ENCODE peak calls at places on chromosome 10, in nine cellular contexts. N, Q, R, H, B, L, J, G and T are unnamed samples.

GRCh38 chr10:44334621-44335184 is 50.2 kb downstream of the CXCL12 start:
- DNase-seq in Q (no peak), J (no peak), B (peak), N (no peak), G (peak), L (peak), R (no peak), H (no peak), T (no peak)

GRCh38 chr10:92891885-92892705 is 43.8 kb downstream of the EXOC6 start:
- DNase-seq in G (peak), B (peak), J (no peak), H (peak), N (no peak), Q (no peak), L (peak), R (peak), T (no peak)

GRCh38 chr10:92662852-92663251 is 26.9 kb upstream of the HHEX start:
- DNase-seq in H (no peak), Q (no peak), J (no peak), L (no peak), G (no peak), B (no peak), R (no peak), N (no peak), T (no peak)

GRCh38 chr10:129419386-129419785 is 47.7 kb upstream of the MGMT start:
- DNase-seq in B (no peak), L (no peak), H (no peak), Q (no peak), R (no peak), N (no peak), G (no peak), J (no peak), T (no peak)

GRCh38 chr10:132396495-132397035 is 435 bp upstream of the PWWP2B start:
- DNase-seq in Q (peak), J (peak), B (no peak), G (no peak), N (peak), H (peak), R (peak), L (no peak), T (no peak)

GRCh38 chr10:68517188-68517587 is 10.1 kb downstream of the SLC25A16 start:
- DNase-seq in H (no peak), L (peak), R (no peak), B (no peak), N (no peak), Q (no peak), J (no peak), G (no peak), T (no peak)

GRCh38 chr10:79328737-79329504 is 18.3 kb upstream of the PPIF start:
- DNase-seq in J (no peak), L (peak), Q (no peak), B (no peak), G (peak), H (peak), N (no peak), R (no peak), T (peak)

GRCh38 chr10:112120491-112120890 is 63.1 kb downstream of the GPAM start:
- DNase-seq in R (no peak), B (no peak), G (no peak), J (no peak), L (no peak), Q (no peak), N (no peak), H (no peak), T (no peak)

GRCh38 chr10:127525686-127526085 is 23.4 kb upstream of the NPS start:
- DNase-seq in G (no peak), N (no peak), Q (no peak), L (no peak), B (no peak), H (no peak), R (no peak), J (no peak), T (no peak)

GRCh38 chr10:122034149-122034756 is 45.3 kb downstream of the TACC2 start:
- DNase-seq in G (no peak), B (no peak), R (no peak), L (peak), Q (no peak), H (no peak), N (no peak), J (no peak), T (no peak)

GRCh38 chr10:99659031-99659867 is at the start of gene ENTPD7:
- DNase-seq in B (peak), Q (peak), J (peak), R (peak), N (peak), L (peak), H (peak), G (peak), T (peak)
- TF ChIP-seq CTCF in B (no peak), Q (no peak), J (peak), R (peak), N (peak), L (peak), H (peak), G (peak), T (peak)

GRCh38 chr10:74379474-74379873 is 228.5 kb downstream of the ADK start:
- DNase-seq in G (no peak), H (no peak), Q (no peak), N (no peak), L (no peak), B (no peak), R (no peak), J (no peak), T (no peak)
- TF ChIP-seq CTCF in G (no peak), H (no peak), Q (no peak), N (no peak), L (no peak), B (no peak), R (no peak), J (no peak), T (no peak)

GRCh38 chr10:133527779-133528271 is 662 bp downstream of the CYP2E1 start:
- DNase-seq in J (no peak), R (peak), N (no peak), L (no peak), B (no peak), Q (no peak), H (no peak), G (no peak), T (no peak)

GRCh38 chr10:133528296-133528844 is 1.2 kb downstream of the CYP2E1 start:
- DNase-seq in G (no peak), N (no peak), R (no peak), H (no peak), J (no peak), Q (no peak), B (no peak), L (no peak), T (no peak)

GRCh38 chr10:133525444-133525843 is 1.7 kb upstream of the CYP2E1 start:
- DNase-seq in N (no peak), J (no peak), B (no peak), R (no peak), L (no peak), Q (no peak), H (no peak), G (no peak), T (no peak)

GRCh38 chr10:133528845-133529575 is 1.8 kb downstream of the CYP2E1 start:
- DNase-seq in Q (no peak), N (no peak), L (no peak), H (no peak), B (no peak), J (no peak), R (no peak), G (peak), T (no peak)

GRCh38 chr10:133526957-133527588 is at the start of gene CYP2E1:
- DNase-seq in B (no peak), H (no peak), N (no peak), R (no peak), L (no peak), Q (no peak), J (no peak), G (no peak), T (no peak)
- TF ChIP-seq CTCF in B (no peak), H (no peak), N (no peak), R (no peak), L (no peak), Q (no peak), J (no peak), G (no peak), T (no peak)

DNA sequence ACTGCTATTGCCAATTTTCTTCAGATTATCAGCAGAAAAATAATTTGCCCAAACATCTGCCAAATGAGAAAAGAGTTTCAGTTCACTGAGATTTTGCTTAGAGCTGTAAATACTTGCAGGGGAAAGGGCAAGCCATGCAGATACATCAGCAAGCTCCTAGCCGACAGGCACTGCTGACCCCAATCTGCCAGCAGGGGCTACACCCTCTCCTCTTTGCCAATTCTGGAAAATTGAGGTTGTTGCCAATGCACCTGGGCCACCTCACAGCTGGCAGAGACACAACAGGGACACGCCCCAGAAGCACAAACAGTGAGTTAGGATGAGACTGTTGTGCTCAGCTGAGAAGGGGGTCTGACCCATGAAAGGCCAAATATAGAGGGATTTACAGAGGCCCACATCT is 129.5 kb upstream of the MYO3A start:
- DNase-seq in G (no peak), Q (no peak), J (peak), H (no peak), L (no peak), B (no peak), N (no peak), R (no peak), T (no peak)
- TF ChIP-seq CTCF in G (no peak), Q (no peak), J (no peak), H (no peak), L (no peak), B (no peak), N (no peak), R (no peak), T (no peak)

GRCh38 chr10:75400769-75401568 is 595 bp downstream of the ZNF503 start:
- DNase-seq in N (peak), Q (peak), R (peak), L (peak), B (peak), H (peak), G (peak), J (peak), T (no peak)

GRCh38 chr10:75402486-75403143 is 1.1 kb upstream of the ZNF503 start:
- DNase-seq in H (peak), R (peak), J (peak), G (no peak), L (no peak), N (peak), B (no peak), Q (peak), T (no peak)

GRCh38 chr10:75403144-75404022 is 1.8 kb upstream of the ZNF503 start:
- DNase-seq in B (peak), H (peak), R (peak), J (peak), G (no peak), N (peak), L (no peak), Q (peak), T (no peak)

GRCh38 chr10:75400163-75400768 is 1.3 kb downstream of the ZNF503 start:
- DNase-seq in R (peak), H (peak), J (peak), G (no peak), N (no peak), Q (peak), L (no peak), B (no peak), T (no peak)

GRCh38 chr10:75401569-75402485 is at the start of gene ZNF503:
- DNase-seq in J (peak), H (peak), L (peak), Q (peak), R (peak), B (peak), N (peak), G (peak), T (peak)
- TF ChIP-seq CTCF in J (peak), H (peak), L (no peak), Q (no peak), R (peak), B (peak), N (peak), G (peak), T (peak)

GRCh38 chr10:101030492-101031127 is 319 bp downstream of the PDZD7 start:
- DNase-seq in H (no peak), J (peak), R (no peak), G (no peak), L (no peak), B (no peak), N (no peak), Q (no peak), T (no peak)

GRCh38 chr10:101031796-101032636 is 982 bp downstream of the SFXN3 start:
- DNase-seq in R (peak), G (peak), B (peak), N (peak), L (peak), Q (peak), H (peak), J (peak), T (peak)

GRCh38 chr10:101031128-101031795 is at the start of the genes PDZD7 and SFXN3:
- DNase-seq in N (peak), J (peak), Q (peak), B (peak), H (peak), R (peak), L (peak), G (peak), T (peak)

GRCh38 chr10:101028446-101029244 is 2.3 kb downstream of the PDZD7 start:
- DNase-seq in R (peak), N (no peak), G (no peak), L (no peak), Q (no peak), B (no peak), J (no peak), H (peak), T (no peak)

GRCh38 chr10:101029520-101030309 is 1.2 kb downstream of the PDZD7 start:
- DNase-seq in B (no peak), G (no peak), Q (no peak), H (no peak), L (no peak), N (no peak), R (no peak), J (peak), T (no peak)
- TF ChIP-seq CTCF in B (peak), G (peak), Q (no peak), H (no peak), L (peak), N (no peak), R (no peak), J (peak), T (no peak)

GRCh38 chr10:100185364-100186252 is at the start of gene ERLIN1:
- DNase-seq in H (peak), Q (peak), G (peak), J (peak), R (peak), L (peak), B (peak), N (peak), T (peak)
- TF ChIP-seq CTCF in H (no peak), Q (no peak), G (peak), J (peak), R (no peak), L (no peak), B (no peak), N (no peak), T (no peak)

DNA sequence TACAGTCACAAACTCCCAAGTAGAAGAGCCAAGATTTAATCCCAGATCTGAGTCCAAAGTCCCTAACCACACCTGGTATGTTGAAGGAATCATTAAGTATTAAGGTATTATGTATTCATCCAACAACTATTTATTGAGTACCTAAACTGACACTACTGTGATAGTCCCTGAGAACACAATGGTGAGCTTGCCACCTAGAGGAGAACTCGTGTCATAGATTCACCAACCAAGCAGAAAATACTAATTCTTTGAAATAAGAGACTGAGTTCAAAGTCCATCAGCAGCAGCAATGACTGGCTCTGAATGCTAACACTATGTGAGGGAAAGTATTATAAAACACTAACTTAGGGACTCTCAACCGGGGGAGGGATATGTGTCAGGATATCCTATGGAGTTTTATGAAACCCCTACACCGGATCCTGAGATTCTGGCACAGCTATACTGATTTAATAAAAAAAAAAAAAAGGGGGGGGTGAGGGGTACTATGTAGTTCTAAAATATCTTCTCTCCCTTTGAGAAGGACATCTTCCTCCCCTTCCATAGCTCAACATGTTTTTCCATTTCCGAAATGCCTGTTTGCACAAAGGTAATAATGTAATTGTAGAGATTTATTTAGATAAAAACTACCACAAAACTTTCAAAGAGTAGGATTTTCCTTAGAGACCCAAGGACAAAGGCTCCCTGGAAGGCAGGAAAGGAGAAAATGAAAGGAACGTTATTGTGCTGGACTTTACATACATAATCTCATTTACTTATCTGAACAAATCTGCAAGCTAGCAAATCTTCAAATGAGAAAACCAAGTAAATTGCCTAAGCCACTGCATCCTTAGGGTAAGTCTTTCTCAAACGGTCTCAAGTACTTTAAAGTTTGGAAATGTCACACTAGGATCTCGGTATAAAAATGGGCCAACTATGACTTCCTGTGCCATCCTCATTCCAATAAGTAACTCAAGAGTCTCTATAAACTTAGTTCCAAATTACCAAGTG is 1.5 kb downstream of the NCOA4 start:
- DNase-seq in J (peak), G (peak), L (peak), N (no peak), R (no peak), B (peak), H (no peak), Q (peak), T (no peak)
- TF ChIP-seq CTCF in J (peak), G (peak), L (peak), N (peak), R (peak), B (peak), H (peak), Q (peak), T (peak)

GRCh38 chr10:113283189-113283588 is 269.7 kb upstream of the HABP2 start:
- DNase-seq in L (no peak), R (no peak), J (no peak), G (no peak), H (no peak), B (no peak), N (no peak), Q (no peak), T (no peak)
- TF ChIP-seq CTCF in L (peak), R (peak), J (peak), G (peak), H (no peak), B (peak), N (no peak), Q (no peak), T (no peak)

DNA sequence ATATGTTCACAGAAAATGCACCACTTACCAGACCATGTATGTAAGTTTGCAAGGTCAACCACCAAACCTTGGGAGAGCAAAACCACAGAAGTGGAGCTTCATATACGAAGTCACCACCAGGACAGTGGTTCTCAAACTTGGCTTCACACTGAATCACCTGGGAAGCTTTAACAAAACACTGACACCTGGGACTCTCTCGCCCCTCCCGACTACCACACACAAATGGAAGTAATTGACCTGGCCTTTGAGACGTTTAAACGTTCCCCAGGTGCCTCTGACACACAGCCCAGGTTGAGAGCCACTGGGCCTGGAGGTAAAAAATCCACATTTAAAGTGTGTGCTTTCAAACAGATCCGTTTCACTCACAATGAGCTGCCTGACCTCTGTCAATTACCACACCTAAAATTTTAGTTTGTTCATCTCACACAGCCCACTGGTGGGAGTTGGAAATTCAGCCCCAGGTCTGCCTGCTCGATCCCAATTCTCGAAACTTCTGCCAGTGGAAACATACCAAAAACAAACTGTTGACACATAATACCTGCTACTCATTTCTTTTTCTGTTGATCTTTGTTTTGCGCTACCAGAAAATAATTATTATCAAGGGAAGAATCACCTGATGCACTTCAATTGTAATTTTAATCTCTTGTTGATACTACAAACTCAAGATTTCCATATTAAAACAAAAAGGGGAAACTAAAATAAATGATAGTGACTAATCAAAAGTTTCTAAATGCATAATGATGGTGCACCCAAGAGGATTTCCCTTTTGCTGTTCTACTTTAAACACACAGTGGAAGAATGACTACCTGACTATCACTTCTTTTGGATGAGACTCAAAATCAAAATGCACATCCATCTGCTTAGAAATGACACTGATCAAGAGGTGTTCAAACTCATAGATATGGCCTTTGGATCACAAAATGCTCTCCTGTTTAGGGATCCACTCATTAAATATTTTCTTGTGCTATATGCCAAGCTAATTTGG is 26.6 kb downstream of the CDNF start:
- DNase-seq in G (no peak), N (no peak), Q (no peak), H (no peak), J (no peak), B (no peak), R (no peak), L (no peak), T (no peak)
- TF ChIP-seq CTCF in G (no peak), N (no peak), Q (no peak), H (no peak), J (no peak), B (no peak), R (peak), L (no peak), T (no peak)